ENCODE peak calls at places on chromosome 2, in ten cellular contexts. G, J, Y, A, M, T, E, K, N and D are unnamed samples.

GRCh38 chr2:192035731-192036442 is 158.8 kb downstream of the TMEFF2 start:
- DNase-seq in N (no peak), M (no peak), A (no peak), G (no peak), E (no peak), Y (peak; percentile 43), T (no peak), K (no peak), J (peak; percentile 24), D (no peak)

GRCh38 chr2:120994301-120994700 is 258.6 kb downstream of the GLI2 start:
- DNase-seq in M (no peak), E (no peak), Y (no peak), G (no peak), A (no peak), K (no peak), T (no peak), N (no peak), J (no peak), D (no peak)

GRCh38 chr2:127996160-127996559 is 31.7 kb downstream of the SAP130 start:
- DNase-seq in N (no peak), E (no peak), J (no peak), M (no peak), G (no peak), Y (no peak), K (no peak), T (no peak), A (no peak), D (no peak)

GRCh38 chr2:122132292-122132691 is 376.8 kb downstream of the TSN start:
- DNase-seq in A (no peak), E (no peak), M (no peak), N (no peak), G (no peak), T (no peak), K (no peak), Y (no peak), J (no peak), D (no peak)

GRCh38 chr2:60414731-60415130 is 138.7 kb downstream of the BCL11A start:
- DNase-seq in N (peak; percentile 81), J (peak; percentile 61), T (no peak), M (no peak), A (no peak), E (no peak), G (no peak), Y (peak; percentile 45), K (no peak), D (no peak)

GRCh38 chr2:117232305-117232704 is 582.2 kb upstream of the DDX18 start:
- DNase-seq in T (no peak), N (no peak), E (no peak), J (no peak), K (no peak), Y (no peak), M (no peak), G (no peak), A (no peak), D (peak; percentile 1)

GRCh38 chr2:163732718-163733117 is 3.1 kb downstream of the FIGN start:
- DNase-seq in K (no peak), A (no peak), M (no peak), G (no peak), J (no peak), E (no peak), N (no peak), Y (peak; percentile 35), T (no peak), D (no peak)

GRCh38 chr2:11298592-11298991 is 45.8 kb downstream of the ROCK2 start:
- DNase-seq in T (no peak), M (no peak), E (no peak), A (no peak), J (no peak), N (no peak), Y (no peak), K (no peak), G (no peak), D (no peak)

GRCh38 chr2:240594511-240595380 is 8.2 kb downstream of the CAPN10 start:
- DNase-seq in J (no peak), G (no peak), K (no peak), Y (no peak), M (no peak), T (no peak), E (no peak), N (no peak), A (no peak), D (no peak)